ENCODE peak calls at places on chromosomes 1 and 21, in six cellular contexts. One of them, this sample, is unnamed.

GRCh38 chr1:113394043-113394862 is 3.9 kb downstream of the MAGI3 start:
- DNase-seq in effector memory CD4-positive, alpha-beta T cell: no peak
- DNase-seq in colonic mucosa: no peak
- DNase-seq in GM23248: no peak
- DNase-seq in suprapubic skin: no peak
- DNase-seq in fibroblast of lung: no peak
- DNase-seq in this sample: no peak

GRCh38 chr1:178052650-178053461 is 41.0 kb upstream of the RASAL2 start:
- DNase-seq in effector memory CD4-positive, alpha-beta T cell: no peak
- DNase-seq in suprapubic skin: no peak
- DNase-seq in GM23248: peak; percentile 54
- DNase-seq in fibroblast of lung: peak; percentile 67
- DNase-seq in colonic mucosa: peak; percentile 63
- DNase-seq in this sample: no peak

GRCh38 chr21:28177008-28177603 is 815.6 kb downstream of the LTN1 start:
- DNase-seq in colonic mucosa: no peak
- DNase-seq in effector memory CD4-positive, alpha-beta T cell: no peak
- DNase-seq in fibroblast of lung: no peak
- DNase-seq in GM23248: no peak
- DNase-seq in suprapubic skin: no peak
- DNase-seq in this sample: no peak

GRCh38 chr21:34545079-34545884 is 33.3 kb upstream of the KCNE1 start:
- DNase-seq in fibroblast of lung: peak; percentile 82
- DNase-seq in GM23248: peak; percentile 71
- DNase-seq in effector memory CD4-positive, alpha-beta T cell: no peak
- DNase-seq in suprapubic skin: no peak
- DNase-seq in colonic mucosa: peak; percentile 49
- DNase-seq in this sample: no peak

GRCh38 chr1:81583878-81584277 is 216.9 kb upstream of the ADGRL2 start:
- DNase-seq in suprapubic skin: no peak
- DNase-seq in effector memory CD4-positive, alpha-beta T cell: no peak
- DNase-seq in fibroblast of lung: no peak
- DNase-seq in GM23248: no peak
- DNase-seq in colonic mucosa: no peak
- DNase-seq in this sample: no peak

GRCh38 chr21:43885721-43886120 is 20.7 kb downstream of the AGPAT3 start:
- DNase-seq in colonic mucosa: no peak
- DNase-seq in fibroblast of lung: no peak
- DNase-seq in effector memory CD4-positive, alpha-beta T cell: no peak
- DNase-seq in GM23248: no peak
- DNase-seq in suprapubic skin: no peak
- DNase-seq in this sample: no peak

GRCh38 chr1:41791667-41792484 is 126.8 kb downstream of the HIVEP3 start:
- DNase-seq in effector memory CD4-positive, alpha-beta T cell: no peak
- DNase-seq in GM23248: no peak
- DNase-seq in fibroblast of lung: no peak
- DNase-seq in colonic mucosa: no peak
- DNase-seq in suprapubic skin: no peak
- DNase-seq in this sample: no peak

GRCh38 chr1:197808843-197809242 is 33.6 kb upstream of the DENND1B start:
- DNase-seq in GM23248: no peak
- DNase-seq in effector memory CD4-positive, alpha-beta T cell: no peak
- DNase-seq in suprapubic skin: no peak
- DNase-seq in fibroblast of lung: no peak
- DNase-seq in colonic mucosa: no peak
- DNase-seq in this sample: no peak

GRCh38 chr1:93840956-93841482 is 38.0 kb downstream of the DNTTIP2 start:
- DNase-seq in GM23248: no peak
- DNase-seq in fibroblast of lung: no peak
- DNase-seq in colonic mucosa: no peak
- DNase-seq in suprapubic skin: no peak
- DNase-seq in effector memory CD4-positive, alpha-beta T cell: no peak
- DNase-seq in this sample: no peak

GRCh38 chr1:210099921-210100320 is 132.7 kb upstream of the SERTAD4 start:
- DNase-seq in GM23248: no peak
- DNase-seq in colonic mucosa: no peak
- DNase-seq in fibroblast of lung: no peak
- DNase-seq in effector memory CD4-positive, alpha-beta T cell: no peak
- DNase-seq in suprapubic skin: no peak
- DNase-seq in this sample: no peak

GRCh38 chr1:76266762-76267161 is 192.2 kb downstream of the ST6GALNAC3 start:
- DNase-seq in effector memory CD4-positive, alpha-beta T cell: no peak
- DNase-seq in suprapubic skin: no peak
- DNase-seq in fibroblast of lung: no peak
- DNase-seq in GM23248: no peak
- DNase-seq in colonic mucosa: no peak
- DNase-seq in this sample: no peak

GRCh38 chr1:179177182-179177581 is 52.3 kb downstream of the ABL2 start:
- DNase-seq in suprapubic skin: no peak
- DNase-seq in colonic mucosa: no peak
- DNase-seq in effector memory CD4-positive, alpha-beta T cell: no peak
- DNase-seq in fibroblast of lung: peak; percentile 88
- DNase-seq in GM23248: peak; percentile 79
- DNase-seq in this sample: no peak

GRCh38 chr1:106787511-106787910 is 269.0 kb upstream of the PRMT6 start:
- DNase-seq in fibroblast of lung: no peak
- DNase-seq in suprapubic skin: no peak
- DNase-seq in effector memory CD4-positive, alpha-beta T cell: no peak
- DNase-seq in GM23248: no peak
- DNase-seq in colonic mucosa: no peak
- DNase-seq in this sample: no peak

GRCh38 chr21:26032263-26032662 is 138.3 kb downstream of the APP start:
- DNase-seq in effector memory CD4-positive, alpha-beta T cell: no peak
- DNase-seq in suprapubic skin: no peak
- DNase-seq in GM23248: no peak
- DNase-seq in colonic mucosa: no peak
- DNase-seq in fibroblast of lung: peak; percentile 6
- DNase-seq in this sample: no peak

GRCh38 chr1:167854184-167854583 is 59.8 kb downstream of the ADCY10 start:
- DNase-seq in effector memory CD4-positive, alpha-beta T cell: no peak
- DNase-seq in suprapubic skin: no peak
- DNase-seq in fibroblast of lung: no peak
- DNase-seq in GM23248: no peak
- DNase-seq in colonic mucosa: no peak
- DNase-seq in this sample: no peak

GRCh38 chr1:185096531-185096930 is 51.2 kb downstream of the RNF2 start:
- DNase-seq in effector memory CD4-positive, alpha-beta T cell: no peak
- DNase-seq in fibroblast of lung: no peak
- DNase-seq in colonic mucosa: no peak
- DNase-seq in GM23248: peak; percentile 19
- DNase-seq in suprapubic skin: no peak
- DNase-seq in this sample: no peak

GRCh38 chr1:47794530-47794929 is 202.7 kb downstream of the TRABD2B start:
- DNase-seq in suprapubic skin: no peak
- DNase-seq in fibroblast of lung: no peak
- DNase-seq in GM23248: no peak
- DNase-seq in effector memory CD4-positive, alpha-beta T cell: no peak
- DNase-seq in colonic mucosa: no peak
- DNase-seq in this sample: no peak

GRCh38 chr21:31158789-31159581 is 120.7 kb upstream of the KRTAP19-8 start:
- DNase-seq in effector memory CD4-positive, alpha-beta T cell: no peak
- DNase-seq in colonic mucosa: no peak
- DNase-seq in fibroblast of lung: no peak
- DNase-seq in suprapubic skin: no peak
- DNase-seq in GM23248: peak; percentile 40
- DNase-seq in this sample: no peak

DNA sequence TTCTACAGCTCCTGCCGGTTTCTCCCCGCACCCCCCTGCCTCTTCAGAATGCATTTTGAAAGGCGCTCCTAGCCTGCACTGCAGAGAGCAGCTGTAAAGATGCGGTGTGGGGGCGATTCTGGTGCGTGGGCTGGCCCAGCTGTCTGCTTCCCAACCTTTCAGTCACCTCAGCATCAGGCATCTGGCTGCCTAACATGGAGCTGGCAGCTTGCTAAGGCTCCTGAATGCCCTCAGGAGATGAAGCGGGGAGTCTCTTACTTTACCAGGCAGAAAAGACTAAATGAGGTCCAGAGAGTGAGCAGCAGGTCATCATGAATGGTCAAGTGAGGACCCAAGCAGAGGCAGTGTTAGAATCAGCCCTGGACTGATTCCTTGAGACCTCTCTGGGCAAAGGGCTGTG is 8.7 kb downstream of the IER5 start:
- DNase-seq in suprapubic skin: no peak
- DNase-seq in colonic mucosa: no peak
- DNase-seq in fibroblast of lung: peak; percentile 56
- DNase-seq in GM23248: peak; percentile 41
- DNase-seq in effector memory CD4-positive, alpha-beta T cell: no peak
- DNase-seq in this sample: no peak
- H3K4me1 ChIP-seq in suprapubic skin: peaks cover 80% of the 10 kb centered on the region
- H3K4me1 ChIP-seq in colonic mucosa: no peaks in the 10 kb centered on the region
- H3K4me1 ChIP-seq in fibroblast of lung: peaks cover 71% of the 10 kb centered on the region
- H3K4me1 ChIP-seq in GM23248: peaks cover 87% of the 10 kb centered on the region
- H3K4me1 ChIP-seq in effector memory CD4-positive, alpha-beta T cell: peaks cover 9% of the 10 kb centered on the region
- H3K4me1 ChIP-seq in this sample: peaks cover 88% of the 10 kb centered on the region

GRCh38 chr1:9233241-9233941 is 1.2 kb upstream of the H6PD start:
- DNase-seq in effector memory CD4-positive, alpha-beta T cell: no peak
- DNase-seq in GM23248: peak; percentile 92
- DNase-seq in fibroblast of lung: peak; percentile 54
- DNase-seq in suprapubic skin: peak; percentile 95
- DNase-seq in colonic mucosa: peak; percentile 43
- DNase-seq in this sample: peak; percentile 78

GRCh38 chr1:9231648-9232332 is 2.8 kb upstream of the H6PD start:
- DNase-seq in colonic mucosa: no peak
- DNase-seq in suprapubic skin: no peak
- DNase-seq in fibroblast of lung: peak; percentile 59
- DNase-seq in GM23248: peak; percentile 70
- DNase-seq in effector memory CD4-positive, alpha-beta T cell: no peak
- DNase-seq in this sample: no peak

GRCh38 chr1:9229549-9229948 is 5.0 kb upstream of the H6PD start:
- DNase-seq in fibroblast of lung: no peak
- DNase-seq in suprapubic skin: no peak
- DNase-seq in colonic mucosa: no peak
- DNase-seq in GM23248: no peak
- DNase-seq in effector memory CD4-positive, alpha-beta T cell: no peak
- DNase-seq in this sample: no peak

GRCh38 chr1:9228589-9228988 is 6.0 kb upstream of the H6PD start:
- DNase-seq in fibroblast of lung: no peak
- DNase-seq in effector memory CD4-positive, alpha-beta T cell: no peak
- DNase-seq in colonic mucosa: no peak
- DNase-seq in suprapubic skin: no peak
- DNase-seq in GM23248: no peak
- DNase-seq in this sample: no peak

GRCh38 chr1:9230869-9231533 is 3.6 kb upstream of the H6PD start:
- DNase-seq in effector memory CD4-positive, alpha-beta T cell: no peak
- DNase-seq in GM23248: no peak
- DNase-seq in fibroblast of lung: no peak
- DNase-seq in colonic mucosa: no peak
- DNase-seq in suprapubic skin: no peak
- DNase-seq in this sample: no peak
- H3K27ac ChIP-seq in effector memory CD4-positive, alpha-beta T cell: no peak overlapping the region
- H3K27ac ChIP-seq in GM23248: no peak overlapping the region
- H3K27ac ChIP-seq in fibroblast of lung: no peak overlapping the region
- H3K27ac ChIP-seq in colonic mucosa: no peak overlapping the region
- H3K27ac ChIP-seq in suprapubic skin: no peak overlapping the region
- H3K27ac ChIP-seq in this sample: no peak overlapping the region

GRCh38 chr21:41746744-41747006 is 20.2 kb downstream of the RIPK4 start:
- DNase-seq in GM23248: no peak
- DNase-seq in effector memory CD4-positive, alpha-beta T cell: no peak
- DNase-seq in fibroblast of lung: no peak
- DNase-seq in suprapubic skin: no peak
- DNase-seq in colonic mucosa: no peak
- DNase-seq in this sample: no peak
- H3K36me3 ChIP-seq in GM23248: no peaks in the 10 kb centered on the region
- H3K36me3 ChIP-seq in effector memory CD4-positive, alpha-beta T cell: no peaks in the 10 kb centered on the region
- H3K36me3 ChIP-seq in fibroblast of lung: no peaks in the 10 kb centered on the region
- H3K36me3 ChIP-seq in suprapubic skin: peaks cover 42% of the 10 kb centered on the region
- H3K36me3 ChIP-seq in colonic mucosa: no peaks in the 10 kb centered on the region
- H3K36me3 ChIP-seq in this sample: no peaks in the 10 kb centered on the region

GRCh38 chr1:27455166-27455811 is 34.7 kb downstream of the WASF2 start:
- DNase-seq in effector memory CD4-positive, alpha-beta T cell: no peak
- DNase-seq in suprapubic skin: no peak
- DNase-seq in colonic mucosa: no peak
- DNase-seq in GM23248: peak; percentile 14
- DNase-seq in fibroblast of lung: no peak
- DNase-seq in this sample: no peak

GRCh38 chr1:27451346-27451745 is 38.6 kb downstream of the WASF2 start:
- DNase-seq in GM23248: no peak
- DNase-seq in suprapubic skin: no peak
- DNase-seq in fibroblast of lung: no peak
- DNase-seq in colonic mucosa: no peak
- DNase-seq in effector memory CD4-positive, alpha-beta T cell: no peak
- DNase-seq in this sample: no peak

GRCh38 chr1:27448982-27449381 is 41.0 kb downstream of the WASF2 start:
- DNase-seq in fibroblast of lung: no peak
- DNase-seq in colonic mucosa: no peak
- DNase-seq in suprapubic skin: no peak
- DNase-seq in effector memory CD4-positive, alpha-beta T cell: no peak
- DNase-seq in GM23248: no peak
- DNase-seq in this sample: no peak

DNA sequence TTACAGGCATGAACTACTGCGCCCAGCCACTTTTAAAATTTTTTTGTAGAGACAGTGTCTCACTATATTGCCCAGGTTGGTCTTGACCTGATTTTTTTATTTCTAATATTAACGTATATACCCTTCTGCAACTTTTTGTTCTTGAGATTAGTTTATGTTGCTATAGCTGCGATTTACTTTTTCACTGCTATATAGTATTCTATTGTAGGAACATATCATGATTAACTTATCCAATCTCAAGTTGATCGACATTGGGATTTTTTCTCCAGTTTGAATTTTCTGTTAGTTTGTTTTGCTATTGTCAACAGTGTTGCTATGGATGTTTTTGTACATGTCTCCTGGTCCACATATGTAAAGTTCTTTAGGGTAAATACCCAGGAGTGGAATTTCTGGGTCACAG is 35.4 kb downstream of the WASF2 start:
- DNase-seq in colonic mucosa: no peak
- DNase-seq in GM23248: no peak
- DNase-seq in suprapubic skin: no peak
- DNase-seq in fibroblast of lung: no peak
- DNase-seq in effector memory CD4-positive, alpha-beta T cell: no peak
- DNase-seq in this sample: no peak
- H3K4me1 ChIP-seq in colonic mucosa: no peaks in the 10 kb centered on the region
- H3K4me1 ChIP-seq in GM23248: peaks cover 9% of the 10 kb centered on the region
- H3K4me1 ChIP-seq in suprapubic skin: peaks cover 46% of the 10 kb centered on the region
- H3K4me1 ChIP-seq in fibroblast of lung: no peaks in the 10 kb centered on the region
- H3K4me1 ChIP-seq in effector memory CD4-positive, alpha-beta T cell: peaks cover 18% of the 10 kb centered on the region
- H3K4me1 ChIP-seq in this sample: peaks cover 82% of the 10 kb centered on the region

This sample was measured in left ventricle myocardium inferior.